ENCODE peak calls at places on chromosomes 16 and 17, in seven cellular contexts. One of them, this sample, is unnamed.

GRCh38 chr16:66447491-66447890 is 20.4 kb downstream of the BEAN1 start:
- DNase-seq in Caki2: no peak
- DNase-seq in Caco-2: no peak
- DNase-seq in cardiac septum: peak
- DNase-seq in epithelial cell of esophagus: no peak
- DNase-seq in NCI-H2171: no peak
- DNase-seq in endothelial cell: no peak
- DNase-seq in this sample: no peak

GRCh38 chr17:21125862-21126261 is 902 bp upstream of the DHRS7B start:
- DNase-seq in Caki2: no peak
- DNase-seq in Caco-2: no peak
- DNase-seq in cardiac septum: no peak
- DNase-seq in epithelial cell of esophagus: no peak
- DNase-seq in NCI-H2171: no peak
- DNase-seq in endothelial cell: no peak
- DNase-seq in this sample: no peak

GRCh38 chr16:4488486-4488967 is 12.3 kb downstream of the HMOX2 start:
- DNase-seq in Caki2: no peak
- DNase-seq in Caco-2: no peak
- DNase-seq in cardiac septum: no peak
- DNase-seq in epithelial cell of esophagus: no peak
- DNase-seq in NCI-H2171: no peak
- DNase-seq in endothelial cell: no peak
- DNase-seq in this sample: no peak

GRCh38 chr17:68152161-68152571 is 95.7 kb upstream of the AMZ2 start:
- DNase-seq in Caki2: no peak
- DNase-seq in Caco-2: no peak
- DNase-seq in cardiac septum: no peak
- DNase-seq in epithelial cell of esophagus: no peak
- DNase-seq in NCI-H2171: no peak
- DNase-seq in endothelial cell: no peak
- DNase-seq in this sample: no peak

GRCh38 chr17:67784364-67785121 is 40.8 kb upstream of the BPTF start:
- DNase-seq in Caki2: no peak
- DNase-seq in Caco-2: no peak
- DNase-seq in cardiac septum: peak
- DNase-seq in epithelial cell of esophagus: no peak
- DNase-seq in NCI-H2171: no peak
- DNase-seq in endothelial cell: peak
- DNase-seq in this sample: no peak

GRCh38 chr16:82034981-82035612 is at the start of gene HSD17B2:
- DNase-seq in Caki2: peak
- DNase-seq in Caco-2: peak
- DNase-seq in cardiac septum: no peak
- DNase-seq in epithelial cell of esophagus: peak
- DNase-seq in NCI-H2171: no peak
- DNase-seq in endothelial cell: no peak
- DNase-seq in this sample: no peak

GRCh38 chr16:77399546-77399945 is 35.3 kb downstream of the ADAMTS18 start:
- DNase-seq in Caki2: no peak
- DNase-seq in Caco-2: no peak
- DNase-seq in cardiac septum: no peak
- DNase-seq in epithelial cell of esophagus: no peak
- DNase-seq in NCI-H2171: no peak
- DNase-seq in endothelial cell: no peak
- DNase-seq in this sample: no peak

GRCh38 chr16:51755039-51755501 is 604.0 kb upstream of the SALL1 start:
- DNase-seq in Caki2: no peak
- DNase-seq in Caco-2: no peak
- DNase-seq in cardiac septum: no peak
- DNase-seq in epithelial cell of esophagus: no peak
- DNase-seq in NCI-H2171: no peak
- DNase-seq in endothelial cell: no peak
- DNase-seq in this sample: no peak

GRCh38 chr17:27428781-27429505 is 27.3 kb upstream of the KSR1 start:
- DNase-seq in Caki2: no peak
- DNase-seq in Caco-2: no peak
- DNase-seq in cardiac septum: peak
- DNase-seq in epithelial cell of esophagus: no peak
- DNase-seq in NCI-H2171: no peak
- DNase-seq in endothelial cell: no peak
- DNase-seq in this sample: no peak

GRCh38 chr17:13067629-13068303 is 49.9 kb upstream of the ELAC2 start:
- DNase-seq in Caki2: no peak
- DNase-seq in Caco-2: no peak
- DNase-seq in cardiac septum: no peak
- DNase-seq in epithelial cell of esophagus: no peak
- DNase-seq in NCI-H2171: no peak
- DNase-seq in endothelial cell: no peak
- DNase-seq in this sample: peak

This sample was measured in trophoblast cell.